ENCODE peak calls at places on chromosomes 6 and 20, in nine cellular contexts. One of them, this sample, is unnamed.

GRCh38 chr6:32298632-32299336 is 72.9 kb downstream of the TSBP1 start:
- DNase-seq in left ventricle myocardium inferior: no peak
- DNase-seq in kidney tubule cell: peak
- DNase-seq in T follicular helper cell: no peak
- DNase-seq in HFFc6: peak
- DNase-seq in body of pancreas: no peak
- DNase-seq in AG10803: peak
- DNase-seq in lower lobe of right lung: no peak
- DNase-seq in hepatic stellate cell: no peak
- DNase-seq in this sample: no peak

GRCh38 chr6:109318328-109318876 is 63.9 kb downstream of the CD164 start:
- DNase-seq in HFFc6: no peak
- DNase-seq in left ventricle myocardium inferior: no peak
- DNase-seq in AG10803: no peak
- DNase-seq in kidney tubule cell: no peak
- DNase-seq in T follicular helper cell: no peak
- DNase-seq in lower lobe of right lung: no peak
- DNase-seq in body of pancreas: no peak
- DNase-seq in hepatic stellate cell: no peak
- DNase-seq in this sample: peak

GRCh38 chr6:157527471-157527907 is 146.5 kb downstream of the ZDHHC14 start:
- DNase-seq in body of pancreas: no peak
- DNase-seq in hepatic stellate cell: no peak
- DNase-seq in HFFc6: peak
- DNase-seq in left ventricle myocardium inferior: no peak
- DNase-seq in AG10803: no peak
- DNase-seq in T follicular helper cell: no peak
- DNase-seq in lower lobe of right lung: no peak
- DNase-seq in kidney tubule cell: no peak
- DNase-seq in this sample: no peak

GRCh38 chr6:17388365-17388764 is 5.0 kb upstream of the CAP2 start:
- DNase-seq in body of pancreas: no peak
- DNase-seq in hepatic stellate cell: no peak
- DNase-seq in T follicular helper cell: no peak
- DNase-seq in kidney tubule cell: no peak
- DNase-seq in HFFc6: no peak
- DNase-seq in AG10803: no peak
- DNase-seq in left ventricle myocardium inferior: no peak
- DNase-seq in lower lobe of right lung: no peak
- DNase-seq in this sample: no peak

GRCh38 chr20:1943267-1944002 is 48.2 kb downstream of the SIRPA start:
- DNase-seq in T follicular helper cell: no peak
- DNase-seq in lower lobe of right lung: peak
- DNase-seq in kidney tubule cell: no peak
- DNase-seq in HFFc6: no peak
- DNase-seq in hepatic stellate cell: no peak
- DNase-seq in left ventricle myocardium inferior: peak
- DNase-seq in AG10803: peak
- DNase-seq in body of pancreas: peak
- DNase-seq in this sample: peak

GRCh38 chr6:63975685-63976084 is 340.1 kb downstream of the PHF3 start:
- DNase-seq in lower lobe of right lung: no peak
- DNase-seq in hepatic stellate cell: no peak
- DNase-seq in left ventricle myocardium inferior: no peak
- DNase-seq in kidney tubule cell: no peak
- DNase-seq in HFFc6: no peak
- DNase-seq in AG10803: no peak
- DNase-seq in body of pancreas: no peak
- DNase-seq in T follicular helper cell: no peak
- DNase-seq in this sample: no peak

GRCh38 chr6:30619561-30619960 is 1.9 kb downstream of the MRPS18B start:
- DNase-seq in T follicular helper cell: no peak
- DNase-seq in AG10803: no peak
- DNase-seq in left ventricle myocardium inferior: no peak
- DNase-seq in lower lobe of right lung: no peak
- DNase-seq in HFFc6: no peak
- DNase-seq in hepatic stellate cell: no peak
- DNase-seq in kidney tubule cell: no peak
- DNase-seq in body of pancreas: no peak
- DNase-seq in this sample: no peak

GRCh38 chr20:6708010-6708409 is 59.5 kb upstream of the BMP2 start:
- DNase-seq in lower lobe of right lung: peak
- DNase-seq in body of pancreas: peak
- DNase-seq in AG10803: peak
- DNase-seq in hepatic stellate cell: peak
- DNase-seq in T follicular helper cell: no peak
- DNase-seq in kidney tubule cell: peak
- DNase-seq in left ventricle myocardium inferior: peak
- DNase-seq in HFFc6: no peak
- DNase-seq in this sample: peak

GRCh38 chr6:135647521-135647920 is 150.0 kb upstream of the AHI1 start:
- DNase-seq in AG10803: no peak
- DNase-seq in hepatic stellate cell: no peak
- DNase-seq in body of pancreas: no peak
- DNase-seq in left ventricle myocardium inferior: no peak
- DNase-seq in kidney tubule cell: no peak
- DNase-seq in T follicular helper cell: no peak
- DNase-seq in HFFc6: no peak
- DNase-seq in lower lobe of right lung: no peak
- DNase-seq in this sample: no peak

GRCh38 chr20:13081877-13082276 is 73.1 kb downstream of the SPTLC3 start:
- DNase-seq in kidney tubule cell: no peak
- DNase-seq in lower lobe of right lung: no peak
- DNase-seq in HFFc6: no peak
- DNase-seq in T follicular helper cell: no peak
- DNase-seq in body of pancreas: no peak
- DNase-seq in AG10803: no peak
- DNase-seq in left ventricle myocardium inferior: no peak
- DNase-seq in hepatic stellate cell: no peak
- DNase-seq in this sample: no peak

GRCh38 chr6:169070506-169071176 is 183.0 kb downstream of the THBS2 start:
- DNase-seq in lower lobe of right lung: no peak
- DNase-seq in left ventricle myocardium inferior: peak
- DNase-seq in hepatic stellate cell: peak
- DNase-seq in body of pancreas: peak
- DNase-seq in HFFc6: peak
- DNase-seq in T follicular helper cell: no peak
- DNase-seq in kidney tubule cell: peak
- DNase-seq in AG10803: peak
- DNase-seq in this sample: peak

GRCh38 chr20:53739799-53740785 is 146.5 kb upstream of the ZNF217 start:
- DNase-seq in HFFc6: no peak
- DNase-seq in lower lobe of right lung: no peak
- DNase-seq in hepatic stellate cell: no peak
- DNase-seq in left ventricle myocardium inferior: no peak
- DNase-seq in body of pancreas: no peak
- DNase-seq in T follicular helper cell: no peak
- DNase-seq in kidney tubule cell: peak
- DNase-seq in AG10803: peak
- DNase-seq in this sample: no peak

GRCh38 chr6:8277769-8278168 is 157.6 kb downstream of the SLC35B3 start:
- DNase-seq in body of pancreas: no peak
- DNase-seq in left ventricle myocardium inferior: no peak
- DNase-seq in hepatic stellate cell: no peak
- DNase-seq in HFFc6: no peak
- DNase-seq in lower lobe of right lung: no peak
- DNase-seq in AG10803: no peak
- DNase-seq in T follicular helper cell: no peak
- DNase-seq in kidney tubule cell: peak
- DNase-seq in this sample: no peak

GRCh38 chr6:133973109-133973971 is 20.3 kb downstream of the TBPL1 start:
- DNase-seq in body of pancreas: no peak
- DNase-seq in T follicular helper cell: no peak
- DNase-seq in HFFc6: peak
- DNase-seq in kidney tubule cell: peak
- DNase-seq in left ventricle myocardium inferior: no peak
- DNase-seq in AG10803: peak
- DNase-seq in hepatic stellate cell: no peak
- DNase-seq in lower lobe of right lung: no peak
- DNase-seq in this sample: no peak

GRCh38 chr6:144360401-144360800 is 75.3 kb downstream of the UTRN start:
- DNase-seq in body of pancreas: no peak
- DNase-seq in T follicular helper cell: no peak
- DNase-seq in kidney tubule cell: peak
- DNase-seq in lower lobe of right lung: no peak
- DNase-seq in left ventricle myocardium inferior: no peak
- DNase-seq in HFFc6: peak
- DNase-seq in hepatic stellate cell: no peak
- DNase-seq in AG10803: no peak
- DNase-seq in this sample: no peak

GRCh38 chr6:33297956-33298772 is 578 bp downstream of the RGL2 start:
- DNase-seq in AG10803: peak
- DNase-seq in hepatic stellate cell: peak
- DNase-seq in body of pancreas: peak
- DNase-seq in T follicular helper cell: peak
- DNase-seq in kidney tubule cell: peak
- DNase-seq in HFFc6: peak
- DNase-seq in lower lobe of right lung: peak
- DNase-seq in left ventricle myocardium inferior: no peak
- DNase-seq in this sample: peak

GRCh38 chr6:37008484-37009186 is 3.2 kb downstream of the FGD2 start:
- DNase-seq in body of pancreas: no peak
- DNase-seq in HFFc6: no peak
- DNase-seq in AG10803: no peak
- DNase-seq in hepatic stellate cell: no peak
- DNase-seq in T follicular helper cell: no peak
- DNase-seq in kidney tubule cell: no peak
- DNase-seq in left ventricle myocardium inferior: no peak
- DNase-seq in lower lobe of right lung: no peak
- DNase-seq in this sample: no peak

GRCh38 chr20:56957737-56958553 is 308.5 kb downstream of the BMP7 start:
- DNase-seq in T follicular helper cell: no peak
- DNase-seq in left ventricle myocardium inferior: no peak
- DNase-seq in AG10803: peak
- DNase-seq in lower lobe of right lung: no peak
- DNase-seq in HFFc6: no peak
- DNase-seq in body of pancreas: no peak
- DNase-seq in kidney tubule cell: peak
- DNase-seq in hepatic stellate cell: no peak
- DNase-seq in this sample: no peak

GRCh38 chr20:53609501-53610445 is 16.1 kb upstream of the ZNF217 start:
- DNase-seq in HFFc6: peak
- DNase-seq in kidney tubule cell: peak
- DNase-seq in body of pancreas: no peak
- DNase-seq in hepatic stellate cell: no peak
- DNase-seq in left ventricle myocardium inferior: peak
- DNase-seq in AG10803: peak
- DNase-seq in lower lobe of right lung: peak
- DNase-seq in T follicular helper cell: peak
- DNase-seq in this sample: no peak

GRCh38 chr6:166907871-166908806 is 48.2 kb downstream of the RNASET2 start:
- DNase-seq in kidney tubule cell: no peak
- DNase-seq in lower lobe of right lung: no peak
- DNase-seq in left ventricle myocardium inferior: no peak
- DNase-seq in AG10803: no peak
- DNase-seq in hepatic stellate cell: no peak
- DNase-seq in HFFc6: no peak
- DNase-seq in T follicular helper cell: no peak
- DNase-seq in body of pancreas: no peak
- DNase-seq in this sample: no peak

GRCh38 chr6:105317607-105318533 is 85.0 kb downstream of the PREP start:
- DNase-seq in hepatic stellate cell: no peak
- DNase-seq in kidney tubule cell: peak
- DNase-seq in body of pancreas: peak
- DNase-seq in lower lobe of right lung: no peak
- DNase-seq in HFFc6: no peak
- DNase-seq in left ventricle myocardium inferior: no peak
- DNase-seq in T follicular helper cell: no peak
- DNase-seq in AG10803: no peak
- DNase-seq in this sample: peak

GRCh38 chr6:152635949-152636674 is 1.1 kb downstream of the SYNE1 start:
- DNase-seq in HFFc6: no peak
- DNase-seq in lower lobe of right lung: peak
- DNase-seq in AG10803: peak
- DNase-seq in left ventricle myocardium inferior: peak
- DNase-seq in T follicular helper cell: no peak
- DNase-seq in body of pancreas: no peak
- DNase-seq in hepatic stellate cell: peak
- DNase-seq in kidney tubule cell: peak
- DNase-seq in this sample: no peak

GRCh38 chr20:10249048-10249770 is 30.6 kb downstream of the SNAP25 start:
- DNase-seq in lower lobe of right lung: no peak
- DNase-seq in left ventricle myocardium inferior: no peak
- DNase-seq in AG10803: no peak
- DNase-seq in T follicular helper cell: no peak
- DNase-seq in body of pancreas: peak
- DNase-seq in HFFc6: no peak
- DNase-seq in kidney tubule cell: peak
- DNase-seq in hepatic stellate cell: no peak
- DNase-seq in this sample: no peak

GRCh38 chr6:21802611-21802899 is 209.0 kb downstream of the SOX4 start:
- DNase-seq in lower lobe of right lung: no peak
- DNase-seq in left ventricle myocardium inferior: no peak
- DNase-seq in kidney tubule cell: no peak
- DNase-seq in HFFc6: no peak
- DNase-seq in AG10803: no peak
- DNase-seq in hepatic stellate cell: no peak
- DNase-seq in body of pancreas: no peak
- DNase-seq in T follicular helper cell: no peak
- DNase-seq in this sample: no peak

GRCh38 chr6:145960918-145961604 is 3.1 kb downstream of the SHPRH start:
- DNase-seq in T follicular helper cell: no peak
- DNase-seq in left ventricle myocardium inferior: no peak
- DNase-seq in kidney tubule cell: no peak
- DNase-seq in HFFc6: no peak
- DNase-seq in hepatic stellate cell: peak
- DNase-seq in AG10803: peak
- DNase-seq in body of pancreas: no peak
- DNase-seq in lower lobe of right lung: no peak
- DNase-seq in this sample: no peak

GRCh38 chr6:157772820-157773219 is 50.2 kb upstream of the SNX9 start:
- DNase-seq in hepatic stellate cell: no peak
- DNase-seq in lower lobe of right lung: no peak
- DNase-seq in T follicular helper cell: no peak
- DNase-seq in kidney tubule cell: no peak
- DNase-seq in left ventricle myocardium inferior: no peak
- DNase-seq in HFFc6: no peak
- DNase-seq in AG10803: no peak
- DNase-seq in body of pancreas: no peak
- DNase-seq in this sample: no peak

GRCh38 chr20:10642859-10643559 is 30.8 kb downstream of the JAG1 start:
- DNase-seq in hepatic stellate cell: no peak
- DNase-seq in body of pancreas: no peak
- DNase-seq in AG10803: no peak
- DNase-seq in kidney tubule cell: no peak
- DNase-seq in HFFc6: no peak
- DNase-seq in left ventricle myocardium inferior: no peak
- DNase-seq in T follicular helper cell: no peak
- DNase-seq in lower lobe of right lung: no peak
- DNase-seq in this sample: no peak

GRCh38 chr6:78436335-78436734 is 431.0 kb upstream of the IRAK1BP1 start:
- DNase-seq in kidney tubule cell: peak
- DNase-seq in HFFc6: peak
- DNase-seq in T follicular helper cell: no peak
- DNase-seq in lower lobe of right lung: no peak
- DNase-seq in left ventricle myocardium inferior: no peak
- DNase-seq in AG10803: peak
- DNase-seq in hepatic stellate cell: peak
- DNase-seq in body of pancreas: no peak
- DNase-seq in this sample: no peak

GRCh38 chr20:25220021-25220730 is 24.7 kb downstream of the ENTPD6 start:
- DNase-seq in T follicular helper cell: no peak
- DNase-seq in hepatic stellate cell: no peak
- DNase-seq in HFFc6: no peak
- DNase-seq in body of pancreas: no peak
- DNase-seq in left ventricle myocardium inferior: no peak
- DNase-seq in lower lobe of right lung: no peak
- DNase-seq in kidney tubule cell: no peak
- DNase-seq in AG10803: no peak
- DNase-seq in this sample: no peak

GRCh38 chr6:91895592-91895991 is 1308.7 kb upstream of the MAP3K7 start:
- DNase-seq in HFFc6: no peak
- DNase-seq in left ventricle myocardium inferior: no peak
- DNase-seq in T follicular helper cell: no peak
- DNase-seq in lower lobe of right lung: no peak
- DNase-seq in body of pancreas: no peak
- DNase-seq in AG10803: no peak
- DNase-seq in hepatic stellate cell: no peak
- DNase-seq in kidney tubule cell: no peak
- DNase-seq in this sample: no peak

GRCh38 chr6:113488812-113489685 is 368.1 kb upstream of the MARCKS start:
- DNase-seq in AG10803: peak
- DNase-seq in T follicular helper cell: no peak
- DNase-seq in left ventricle myocardium inferior: no peak
- DNase-seq in hepatic stellate cell: no peak
- DNase-seq in body of pancreas: no peak
- DNase-seq in kidney tubule cell: no peak
- DNase-seq in HFFc6: no peak
- DNase-seq in lower lobe of right lung: no peak
- DNase-seq in this sample: no peak